ENCODE peak calls at places on chromosomes 1 and 21, in eight cellular contexts. One of them, this sample, is unnamed.

GRCh38 chr1:212247179-212247721 is 38.0 kb upstream of the PPP2R5A start:
- DNase-seq in RWPE1: no peak
- DNase-seq in stimulated activated CD8-positive, alpha-beta memory T cell treated with anti-CD3 and anti-CD28 coated beads, Interleukin-15, amount 100 ng/mL, for 4 hours: no peak
- DNase-seq in M059J: peak; percentile 65
- DNase-seq in germinal center: no peak
- DNase-seq in GM12864: no peak
- DNase-seq in A549: no peak
- DNase-seq in NCI-H526: no peak
- DNase-seq in this sample: no peak

GRCh38 chr1:58363639-58364038 is 182.9 kb downstream of the OMA1 start:
- DNase-seq in NCI-H526: peak; percentile 95
- DNase-seq in RWPE1: no peak
- DNase-seq in M059J: no peak
- DNase-seq in germinal center: no peak
- DNase-seq in stimulated activated CD8-positive, alpha-beta memory T cell treated with anti-CD3 and anti-CD28 coated beads, Interleukin-15, amount 100 ng/mL, for 4 hours: no peak
- DNase-seq in GM12864: no peak
- DNase-seq in A549: no peak
- DNase-seq in this sample: no peak

GRCh38 chr1:187471555-187471954 is 642.8 kb downstream of the PLA2G4A start:
- DNase-seq in NCI-H526: no peak
- DNase-seq in M059J: peak; percentile 48
- DNase-seq in RWPE1: no peak
- DNase-seq in germinal center: no peak
- DNase-seq in GM12864: no peak
- DNase-seq in A549: no peak
- DNase-seq in stimulated activated CD8-positive, alpha-beta memory T cell treated with anti-CD3 and anti-CD28 coated beads, Interleukin-15, amount 100 ng/mL, for 4 hours: no peak
- DNase-seq in this sample: no peak

GRCh38 chr1:205502992-205503391 is 1.5 kb upstream of the CDK18 start:
- DNase-seq in A549: no peak
- DNase-seq in M059J: no peak
- DNase-seq in RWPE1: no peak
- DNase-seq in NCI-H526: no peak
- DNase-seq in germinal center: no peak
- DNase-seq in GM12864: no peak
- DNase-seq in stimulated activated CD8-positive, alpha-beta memory T cell treated with anti-CD3 and anti-CD28 coated beads, Interleukin-15, amount 100 ng/mL, for 4 hours: no peak
- DNase-seq in this sample: no peak

GRCh38 chr1:177811461-177811860 is 158.4 kb downstream of the SEC16B start:
- DNase-seq in stimulated activated CD8-positive, alpha-beta memory T cell treated with anti-CD3 and anti-CD28 coated beads, Interleukin-15, amount 100 ng/mL, for 4 hours: no peak
- DNase-seq in A549: no peak
- DNase-seq in M059J: no peak
- DNase-seq in germinal center: no peak
- DNase-seq in NCI-H526: no peak
- DNase-seq in GM12864: no peak
- DNase-seq in RWPE1: no peak
- DNase-seq in this sample: no peak

GRCh38 chr1:56709269-56709880 is 64.3 kb downstream of the PRKAA2 start:
- DNase-seq in germinal center: peak; percentile 17
- DNase-seq in NCI-H526: peak; percentile 78
- DNase-seq in GM12864: no peak
- DNase-seq in M059J: peak; percentile 66
- DNase-seq in stimulated activated CD8-positive, alpha-beta memory T cell treated with anti-CD3 and anti-CD28 coated beads, Interleukin-15, amount 100 ng/mL, for 4 hours: no peak
- DNase-seq in A549: peak; percentile 19
- DNase-seq in RWPE1: peak; percentile 40
- DNase-seq in this sample: peak; percentile 10

GRCh38 chr1:17200756-17201155 is 4.2 kb upstream of the PADI1 start:
- DNase-seq in M059J: no peak
- DNase-seq in A549: no peak
- DNase-seq in RWPE1: no peak
- DNase-seq in germinal center: no peak
- DNase-seq in NCI-H526: no peak
- DNase-seq in stimulated activated CD8-positive, alpha-beta memory T cell treated with anti-CD3 and anti-CD28 coated beads, Interleukin-15, amount 100 ng/mL, for 4 hours: no peak
- DNase-seq in GM12864: no peak
- DNase-seq in this sample: no peak

GRCh38 chr1:79568411-79568810 is 561.9 kb upstream of the ADGRL4 start:
- DNase-seq in NCI-H526: no peak
- DNase-seq in RWPE1: no peak
- DNase-seq in GM12864: no peak
- DNase-seq in stimulated activated CD8-positive, alpha-beta memory T cell treated with anti-CD3 and anti-CD28 coated beads, Interleukin-15, amount 100 ng/mL, for 4 hours: no peak
- DNase-seq in A549: no peak
- DNase-seq in M059J: no peak
- DNase-seq in germinal center: no peak
- DNase-seq in this sample: peak; percentile 15

GRCh38 chr1:206469411-206469932 is 804 bp upstream of the IKBKE start:
- DNase-seq in RWPE1: peak; percentile 63
- DNase-seq in germinal center: peak; percentile 42
- DNase-seq in stimulated activated CD8-positive, alpha-beta memory T cell treated with anti-CD3 and anti-CD28 coated beads, Interleukin-15, amount 100 ng/mL, for 4 hours: no peak
- DNase-seq in GM12864: no peak
- DNase-seq in NCI-H526: no peak
- DNase-seq in M059J: no peak
- DNase-seq in A549: no peak
- DNase-seq in this sample: no peak

GRCh38 chr1:12690156-12690555 is 25.8 kb upstream of the AADACL3 start:
- DNase-seq in A549: no peak
- DNase-seq in RWPE1: no peak
- DNase-seq in stimulated activated CD8-positive, alpha-beta memory T cell treated with anti-CD3 and anti-CD28 coated beads, Interleukin-15, amount 100 ng/mL, for 4 hours: no peak
- DNase-seq in GM12864: no peak
- DNase-seq in NCI-H526: no peak
- DNase-seq in M059J: no peak
- DNase-seq in germinal center: no peak
- DNase-seq in this sample: no peak

GRCh38 chr1:219081943-219082925 is 91.4 kb upstream of the LYPLAL1 start:
- DNase-seq in M059J: no peak
- DNase-seq in RWPE1: no peak
- DNase-seq in GM12864: no peak
- DNase-seq in A549: no peak
- DNase-seq in germinal center: no peak
- DNase-seq in stimulated activated CD8-positive, alpha-beta memory T cell treated with anti-CD3 and anti-CD28 coated beads, Interleukin-15, amount 100 ng/mL, for 4 hours: no peak
- DNase-seq in NCI-H526: no peak
- DNase-seq in this sample: no peak

GRCh38 chr1:96660503-96660902 is 61.1 kb upstream of the PTBP2 start:
- DNase-seq in stimulated activated CD8-positive, alpha-beta memory T cell treated with anti-CD3 and anti-CD28 coated beads, Interleukin-15, amount 100 ng/mL, for 4 hours: no peak
- DNase-seq in A549: no peak
- DNase-seq in germinal center: no peak
- DNase-seq in NCI-H526: no peak
- DNase-seq in RWPE1: no peak
- DNase-seq in M059J: peak; percentile 29
- DNase-seq in GM12864: no peak
- DNase-seq in this sample: no peak

GRCh38 chr1:156157506-156157905 is 4.1 kb downstream of the SEMA4A start:
- DNase-seq in germinal center: peak; percentile 46
- DNase-seq in GM12864: peak; percentile 72
- DNase-seq in M059J: no peak
- DNase-seq in stimulated activated CD8-positive, alpha-beta memory T cell treated with anti-CD3 and anti-CD28 coated beads, Interleukin-15, amount 100 ng/mL, for 4 hours: no peak
- DNase-seq in NCI-H526: no peak
- DNase-seq in RWPE1: no peak
- DNase-seq in A549: no peak
- DNase-seq in this sample: no peak

GRCh38 chr1:37945743-37946702 is 830 bp downstream of the INPP5B start:
- DNase-seq in germinal center: no peak
- DNase-seq in NCI-H526: peak; percentile 59
- DNase-seq in GM12864: no peak
- DNase-seq in RWPE1: no peak
- DNase-seq in stimulated activated CD8-positive, alpha-beta memory T cell treated with anti-CD3 and anti-CD28 coated beads, Interleukin-15, amount 100 ng/mL, for 4 hours: no peak
- DNase-seq in M059J: no peak
- DNase-seq in A549: peak; percentile 43
- DNase-seq in this sample: no peak

GRCh38 chr1:160066829-160067720 is 2.9 kb downstream of the KCNJ10 start:
- DNase-seq in M059J: no peak
- DNase-seq in germinal center: no peak
- DNase-seq in A549: no peak
- DNase-seq in RWPE1: no peak
- DNase-seq in stimulated activated CD8-positive, alpha-beta memory T cell treated with anti-CD3 and anti-CD28 coated beads, Interleukin-15, amount 100 ng/mL, for 4 hours: no peak
- DNase-seq in GM12864: no peak
- DNase-seq in NCI-H526: no peak
- DNase-seq in this sample: no peak

GRCh38 chr1:234597894-234598293 is 12.1 kb downstream of the IRF2BP2 start:
- DNase-seq in GM12864: no peak
- DNase-seq in RWPE1: no peak
- DNase-seq in A549: peak; percentile 60
- DNase-seq in NCI-H526: peak; percentile 50
- DNase-seq in M059J: peak; percentile 71
- DNase-seq in stimulated activated CD8-positive, alpha-beta memory T cell treated with anti-CD3 and anti-CD28 coated beads, Interleukin-15, amount 100 ng/mL, for 4 hours: no peak
- DNase-seq in germinal center: peak; percentile 72
- DNase-seq in this sample: no peak

GRCh38 chr1:61641578-61642336 is 83.2 kb downstream of the TM2D1 start:
- DNase-seq in stimulated activated CD8-positive, alpha-beta memory T cell treated with anti-CD3 and anti-CD28 coated beads, Interleukin-15, amount 100 ng/mL, for 4 hours: peak; percentile 11
- DNase-seq in RWPE1: peak; percentile 82
- DNase-seq in A549: peak; percentile 71
- DNase-seq in M059J: peak; percentile 65
- DNase-seq in NCI-H526: peak; percentile 63
- DNase-seq in GM12864: no peak
- DNase-seq in germinal center: peak; percentile 68
- DNase-seq in this sample: peak; percentile 60

GRCh38 chr1:55428944-55429931 is 214.1 kb upstream of the USP24 start:
- DNase-seq in NCI-H526: no peak
- DNase-seq in stimulated activated CD8-positive, alpha-beta memory T cell treated with anti-CD3 and anti-CD28 coated beads, Interleukin-15, amount 100 ng/mL, for 4 hours: no peak
- DNase-seq in germinal center: no peak
- DNase-seq in A549: peak; percentile 95
- DNase-seq in M059J: peak; percentile 100
- DNase-seq in GM12864: no peak
- DNase-seq in RWPE1: peak; percentile 96
- DNase-seq in this sample: peak; percentile 51

GRCh38 chr1:16163882-16164820 is 8.3 kb upstream of the EPHA2 start:
- DNase-seq in M059J: peak; percentile 98
- DNase-seq in stimulated activated CD8-positive, alpha-beta memory T cell treated with anti-CD3 and anti-CD28 coated beads, Interleukin-15, amount 100 ng/mL, for 4 hours: no peak
- DNase-seq in NCI-H526: peak; percentile 67
- DNase-seq in A549: peak; percentile 80
- DNase-seq in germinal center: no peak
- DNase-seq in RWPE1: peak; percentile 87
- DNase-seq in GM12864: no peak
- DNase-seq in this sample: peak; percentile 78

GRCh38 chr21:32803651-32804050 is 32.1 kb upstream of the PAXBP1 start:
- DNase-seq in germinal center: no peak
- DNase-seq in NCI-H526: no peak
- DNase-seq in GM12864: no peak
- DNase-seq in stimulated activated CD8-positive, alpha-beta memory T cell treated with anti-CD3 and anti-CD28 coated beads, Interleukin-15, amount 100 ng/mL, for 4 hours: no peak
- DNase-seq in RWPE1: no peak
- DNase-seq in A549: no peak
- DNase-seq in M059J: peak; percentile 10
- DNase-seq in this sample: no peak

GRCh38 chr1:235990376-235990795 is 74.5 kb downstream of the NID1 start:
- DNase-seq in A549: no peak
- DNase-seq in stimulated activated CD8-positive, alpha-beta memory T cell treated with anti-CD3 and anti-CD28 coated beads, Interleukin-15, amount 100 ng/mL, for 4 hours: no peak
- DNase-seq in RWPE1: no peak
- DNase-seq in NCI-H526: no peak
- DNase-seq in M059J: no peak
- DNase-seq in GM12864: no peak
- DNase-seq in germinal center: no peak
- DNase-seq in this sample: no peak

GRCh38 chr1:1605724-1606123 is 5.8 kb upstream of the FNDC10 start:
- DNase-seq in stimulated activated CD8-positive, alpha-beta memory T cell treated with anti-CD3 and anti-CD28 coated beads, Interleukin-15, amount 100 ng/mL, for 4 hours: no peak
- DNase-seq in RWPE1: no peak
- DNase-seq in germinal center: no peak
- DNase-seq in NCI-H526: no peak
- DNase-seq in A549: no peak
- DNase-seq in M059J: no peak
- DNase-seq in GM12864: no peak
- DNase-seq in this sample: no peak

GRCh38 chr1:98429851-98430496 is 231.5 kb upstream of the SNX7 start:
- DNase-seq in germinal center: no peak
- DNase-seq in M059J: no peak
- DNase-seq in A549: no peak
- DNase-seq in stimulated activated CD8-positive, alpha-beta memory T cell treated with anti-CD3 and anti-CD28 coated beads, Interleukin-15, amount 100 ng/mL, for 4 hours: no peak
- DNase-seq in GM12864: no peak
- DNase-seq in RWPE1: no peak
- DNase-seq in NCI-H526: no peak
- DNase-seq in this sample: no peak

GRCh38 chr1:109873278-109874175 is 37.1 kb upstream of the CSF1 start:
- DNase-seq in stimulated activated CD8-positive, alpha-beta memory T cell treated with anti-CD3 and anti-CD28 coated beads, Interleukin-15, amount 100 ng/mL, for 4 hours: no peak
- DNase-seq in A549: no peak
- DNase-seq in M059J: peak; percentile 81
- DNase-seq in germinal center: no peak
- DNase-seq in NCI-H526: no peak
- DNase-seq in GM12864: no peak
- DNase-seq in RWPE1: no peak
- DNase-seq in this sample: no peak

GRCh38 chr1:5634893-5635292 is 357.3 kb downstream of the NPHP4 start:
- DNase-seq in NCI-H526: no peak
- DNase-seq in A549: no peak
- DNase-seq in stimulated activated CD8-positive, alpha-beta memory T cell treated with anti-CD3 and anti-CD28 coated beads, Interleukin-15, amount 100 ng/mL, for 4 hours: no peak
- DNase-seq in RWPE1: no peak
- DNase-seq in GM12864: no peak
- DNase-seq in germinal center: no peak
- DNase-seq in M059J: no peak
- DNase-seq in this sample: no peak

GRCh38 chr1:145889722-145890121 is 4.1 kb upstream of the ANKRD35 start:
- DNase-seq in NCI-H526: no peak
- DNase-seq in germinal center: no peak
- DNase-seq in M059J: no peak
- DNase-seq in GM12864: no peak
- DNase-seq in stimulated activated CD8-positive, alpha-beta memory T cell treated with anti-CD3 and anti-CD28 coated beads, Interleukin-15, amount 100 ng/mL, for 4 hours: no peak
- DNase-seq in A549: no peak
- DNase-seq in RWPE1: no peak
- DNase-seq in this sample: no peak

GRCh38 chr1:236140705-236141446 is 1.5 kb upstream of the GPR137B start:
- DNase-seq in M059J: no peak
- DNase-seq in GM12864: no peak
- DNase-seq in stimulated activated CD8-positive, alpha-beta memory T cell treated with anti-CD3 and anti-CD28 coated beads, Interleukin-15, amount 100 ng/mL, for 4 hours: no peak
- DNase-seq in RWPE1: peak; percentile 4
- DNase-seq in NCI-H526: peak; percentile 45
- DNase-seq in germinal center: no peak
- DNase-seq in A549: peak; percentile 30
- DNase-seq in this sample: no peak

GRCh38 chr1:56068908-56069307 is 510.5 kb downstream of the PLPP3 start:
- DNase-seq in GM12864: no peak
- DNase-seq in RWPE1: peak; percentile 48
- DNase-seq in NCI-H526: no peak
- DNase-seq in M059J: peak; percentile 76
- DNase-seq in A549: no peak
- DNase-seq in germinal center: no peak
- DNase-seq in stimulated activated CD8-positive, alpha-beta memory T cell treated with anti-CD3 and anti-CD28 coated beads, Interleukin-15, amount 100 ng/mL, for 4 hours: no peak
- DNase-seq in this sample: no peak

GRCh38 chr1:15834406-15835204 is 12.9 kb upstream of the SPEN start:
- DNase-seq in stimulated activated CD8-positive, alpha-beta memory T cell treated with anti-CD3 and anti-CD28 coated beads, Interleukin-15, amount 100 ng/mL, for 4 hours: peak; percentile 82
- DNase-seq in M059J: peak; percentile 91
- DNase-seq in NCI-H526: peak; percentile 95
- DNase-seq in A549: peak; percentile 55
- DNase-seq in GM12864: peak; percentile 89
- DNase-seq in germinal center: peak; percentile 83
- DNase-seq in RWPE1: peak; percentile 83
- DNase-seq in this sample: peak; percentile 75

GRCh38 chr1:39635205-39635870 is 4.1 kb downstream of the HEYL start:
- DNase-seq in NCI-H526: no peak
- DNase-seq in stimulated activated CD8-positive, alpha-beta memory T cell treated with anti-CD3 and anti-CD28 coated beads, Interleukin-15, amount 100 ng/mL, for 4 hours: no peak
- DNase-seq in RWPE1: no peak
- DNase-seq in M059J: no peak
- DNase-seq in germinal center: no peak
- DNase-seq in GM12864: no peak
- DNase-seq in A549: no peak
- DNase-seq in this sample: no peak